ENCODE peak calls at places on chromosomes 7 and 10, in seven cellular contexts. M, W, L, C, Z, O and N are unnamed samples.
A peak's percentile ranks its signal among the peaks of the same experiment; 100 is the strongest.

GRCh38 chr10:15510963-15511362 is 139.9 kb upstream of the FAM171A1 start:
- DNase-seq in M (no peak), W (no peak), L (no peak), C (no peak), Z (no peak), O (no peak), N (no peak)

GRCh38 chr7:36188923-36189322 is 35.9 kb downstream of the EEPD1 start:
- DNase-seq in M (no peak), W (no peak), L (no peak), C (no peak), Z (no peak), O (no peak), N (no peak)

GRCh38 chr7:34341331-34341730 is 316.7 kb upstream of the NPSR1 start:
- DNase-seq in M (no peak), W (no peak), L (no peak), C (peak; percentile 31), Z (peak; percentile 54), O (no peak), N (no peak)

GRCh38 chr10:8055420-8056349 is 1.2 kb downstream of the GATA3 start:
- DNase-seq in M (no peak), W (no peak), L (no peak), C (no peak), Z (no peak), O (no peak), N (no peak)

GRCh38 chr10:27658788-27659187 is 86.8 kb downstream of the MKX start:
- DNase-seq in M (no peak), W (no peak), L (no peak), C (no peak), Z (peak; percentile 36), O (no peak), N (no peak)

GRCh38 chr7:34133983-34134782 is 228.8 kb downstream of the BMPER start:
- DNase-seq in M (peak; percentile 59), W (peak; percentile 42), L (peak; percentile 76), C (peak; percentile 81), Z (peak; percentile 80), O (peak; percentile 64), N (peak; percentile 45)

GRCh38 chr7:138854115-138854645 is 56.2 kb upstream of the ATP6V0A4 start:
- DNase-seq in M (no peak), W (no peak), L (no peak), C (no peak), Z (peak; percentile 4), O (no peak), N (no peak)

GRCh38 chr7:148304456-148304855 is 286.1 kb upstream of the C7orf33 start:
- DNase-seq in M (no peak), W (peak; percentile 12), L (no peak), C (no peak), Z (no peak), O (no peak), N (no peak)

GRCh38 chr10:35690534-35690933 is 48.4 kb upstream of the FZD8 start:
- DNase-seq in M (peak; percentile 30), W (no peak), L (no peak), C (peak; percentile 10), Z (no peak), O (no peak), N (no peak)

DNA sequence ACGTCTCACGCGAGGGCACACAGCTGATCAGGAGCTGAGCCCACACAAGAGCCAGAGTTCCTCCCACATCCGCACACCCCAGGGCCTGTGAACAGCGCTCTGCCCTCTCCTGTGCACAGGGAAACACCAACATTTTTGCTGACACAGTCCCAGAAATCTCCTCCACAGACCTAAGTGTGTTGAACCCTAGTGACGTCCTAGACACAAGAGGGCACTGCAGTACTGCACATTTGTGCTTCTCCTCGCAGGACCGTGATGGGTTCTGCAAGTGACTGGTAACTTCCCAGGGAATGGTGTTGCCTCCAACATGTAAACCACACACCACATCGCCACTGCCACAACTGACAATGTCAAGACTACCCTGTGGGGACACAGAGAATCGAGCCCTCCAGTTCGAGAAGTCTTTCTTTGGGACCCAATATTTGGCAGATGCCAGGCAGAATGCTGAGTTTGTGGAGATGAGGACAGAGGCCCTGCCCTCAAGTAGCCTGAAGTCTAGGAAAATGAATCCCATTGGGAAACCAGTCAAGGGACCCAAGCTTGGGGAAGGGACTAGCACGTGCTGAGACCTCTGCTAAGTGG is 170.3 kb downstream of the PAXIP1 start:
- DNase-seq in M (peak; percentile 55), W (peak; percentile 41), L (peak; percentile 38), C (peak; percentile 50), Z (no peak), O (peak; percentile 22), N (peak; percentile 54)
- TF ChIP-seq CTCF in M (peak; percentile 34), W (peak; percentile 32), L (no peak), C (peak; percentile 47), Z (no peak), O (peak; percentile 21), N (no peak)

GRCh38 chr10:123380491-123381085 is 226.4 kb downstream of the BUB3 start:
- DNase-seq in M (no peak), W (peak; percentile 38), L (no peak), C (peak; percentile 8), Z (peak; percentile 32), O (peak; percentile 12), N (no peak)
- TF ChIP-seq CTCF in M (no peak), W (peak; percentile 31), L (peak; percentile 34), C (peak; percentile 36), Z (no peak), O (peak; percentile 52), N (no peak)

DNA sequence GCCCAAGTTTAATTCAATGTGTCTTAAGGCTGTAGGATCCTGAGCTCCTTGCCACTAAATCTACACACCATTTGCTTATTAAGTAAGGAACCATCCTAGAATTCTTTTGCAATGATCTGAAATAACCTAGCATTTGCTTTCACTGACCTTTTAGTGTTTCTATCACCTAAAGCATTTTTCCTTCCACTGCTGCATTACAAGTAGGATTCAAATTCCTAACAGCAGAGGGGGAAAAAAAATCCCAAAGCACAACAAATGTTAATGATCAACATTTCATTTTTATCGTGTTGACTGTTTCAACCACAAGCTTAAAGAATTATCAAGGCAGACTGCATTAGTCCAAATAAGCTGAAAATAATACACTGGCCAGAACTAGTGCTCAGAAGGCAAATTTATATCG is 174.7 kb upstream of the TCF7L2 start:
- DNase-seq in M (no peak), W (no peak), L (no peak), C (no peak), Z (no peak), O (no peak), N (no peak)
- TF ChIP-seq CTCF in M (no peak), W (no peak), L (peak; percentile 33), C (no peak), Z (no peak), O (no peak), N (no peak)

DNA sequence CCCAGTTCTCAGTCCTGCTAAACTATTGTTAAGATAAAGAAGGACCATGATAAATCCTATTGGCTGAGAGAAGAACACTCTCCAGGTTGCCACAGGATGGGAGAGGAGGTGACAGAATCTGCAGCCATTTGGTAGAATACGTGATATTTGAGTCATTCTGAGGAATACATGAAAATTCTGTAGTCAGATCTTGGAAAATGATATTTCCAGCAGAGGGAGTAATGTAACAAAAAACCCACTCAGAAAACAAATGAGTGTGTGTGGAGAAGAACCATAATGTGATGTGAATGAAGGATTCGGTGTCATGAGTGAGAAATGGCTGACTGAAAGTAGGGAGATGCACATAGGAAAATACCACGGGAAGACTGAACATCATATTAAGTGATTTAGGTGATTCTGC is 128.5 kb upstream of the PFKP start:
- DNase-seq in M (no peak), W (no peak), L (no peak), C (no peak), Z (no peak), O (no peak), N (no peak)
- TF ChIP-seq CTCF in M (no peak), W (no peak), L (peak; percentile 18), C (peak; percentile 45), Z (no peak), O (peak; percentile 51), N (no peak)